ENCODE peak calls at places on chromosomes 1 and 21, in seven cellular contexts. R, J, Q, Z, S, P and C are unnamed samples.

GRCh38 chr1:43991476-43992231 is at the start of gene CCDC24:
- DNase-seq in R (peak), J (peak), Q (peak), Z (peak), S (no peak), P (peak), C (peak)

GRCh38 chr21:28982637-28983036 is 10.0 kb downstream of the LTN1 start:
- DNase-seq in R (no peak), J (no peak), Q (no peak), Z (no peak), S (no peak), P (no peak), C (no peak)

GRCh38 chr1:19664453-19665043 is at the start of gene HTR6:
- DNase-seq in R (no peak), J (peak), Q (no peak), Z (no peak), S (no peak), P (peak), C (no peak)

GRCh38 chr1:209576392-209576791 is 7.1 kb upstream of the CAMK1G start:
- DNase-seq in R (no peak), J (no peak), Q (no peak), Z (no peak), S (no peak), P (no peak), C (no peak)

GRCh38 chr1:54500030-54500389 is 48.0 kb upstream of the ACOT11 start:
- DNase-seq in R (no peak), J (no peak), Q (no peak), Z (peak), S (no peak), P (no peak), C (no peak)

GRCh38 chr1:197173571-197174482 is 27.4 kb upstream of the ASPM start:
- DNase-seq in R (no peak), J (no peak), Q (peak), Z (peak), S (no peak), P (no peak), C (peak)

GRCh38 chr1:166839600-166840308 is 479 bp downstream of the POGK start:
- DNase-seq in R (peak), J (peak), Q (peak), Z (peak), S (peak), P (peak), C (peak)

GRCh38 chr1:231183875-231184590 is 22.2 kb downstream of the TRIM67 start:
- DNase-seq in R (no peak), J (no peak), Q (no peak), Z (no peak), S (no peak), P (no peak), C (no peak)

GRCh38 chr1:108082741-108083562 is 117.2 kb downstream of the SLC25A24 start:
- DNase-seq in R (peak), J (no peak), Q (no peak), Z (no peak), S (no peak), P (no peak), C (no peak)

GRCh38 chr1:197868751-197869501 is 33.5 kb upstream of the C1orf53 start:
- DNase-seq in R (peak), J (peak), Q (peak), Z (peak), S (peak), P (peak), C (peak)

GRCh38 chr1:7420098-7420445 is 351.0 kb upstream of the VAMP3 start:
- DNase-seq in R (no peak), J (no peak), Q (no peak), Z (no peak), S (no peak), P (no peak), C (no peak)

GRCh38 chr1:10217748-10218441 is 7.5 kb downstream of the KIF1B start:
- DNase-seq in R (no peak), J (no peak), Q (no peak), Z (no peak), S (no peak), P (no peak), C (peak)

GRCh38 chr1:50976890-50977574 is 7.0 kb downstream of the CDKN2C start:
- DNase-seq in R (peak), J (peak), Q (peak), Z (peak), S (peak), P (no peak), C (peak)

GRCh38 chr1:164660415-164661174 is 101.6 kb downstream of the PBX1 start:
- DNase-seq in R (peak), J (no peak), Q (peak), Z (peak), S (peak), P (peak), C (peak)